ENCODE peak calls at places on chromosomes 13 and 19, in ten cellular contexts. G, U, E, V, B, S, A, K, P and N are unnamed samples.

GRCh38 chr19:34345934-34346333 is 19.1 kb upstream of the GPI start:
- DNase-seq in P (peak; percentile 56), A (peak; percentile 44), B (peak; percentile 68), E (no peak), G (peak; percentile 48), U (no peak), K (peak; percentile 40), S (peak; percentile 63), V (no peak), N (peak; percentile 58)

GRCh38 chr19:19459707-19460251 is 54.3 kb downstream of the GATAD2A start:
- DNase-seq in V (no peak), P (peak; percentile 68), S (peak; percentile 58), K (no peak), U (no peak), B (no peak), G (no peak), A (peak; percentile 78), E (peak; percentile 64), N (peak; percentile 71)

GRCh38 chr13:46613409-46614049 is 60.6 kb downstream of the LRCH1 start:
- DNase-seq in K (no peak), P (no peak), G (no peak), E (no peak), A (no peak), U (no peak), V (no peak), B (no peak), S (peak; percentile 44), N (no peak)

GRCh38 chr19:46634045-46634655 is 1.9 kb downstream of the GNG8 start:
- DNase-seq in B (peak; percentile 88), K (peak; percentile 47), S (peak; percentile 62), A (peak; percentile 94), E (peak; percentile 51), G (peak; percentile 89), V (no peak), P (peak; percentile 75), U (peak; percentile 87), N (peak; percentile 88)

GRCh38 chr13:50277127-50277526 is 261.9 kb downstream of the KCNRG start:
- DNase-seq in K (no peak), A (no peak), S (no peak), U (no peak), B (no peak), E (no peak), P (no peak), V (no peak), G (no peak), N (no peak)

GRCh38 chr19:47186337-47187022 is 44.5 kb downstream of the BBC3 start:
- DNase-seq in S (no peak), B (peak; percentile 23), V (no peak), U (no peak), G (no peak), P (no peak), A (no peak), E (no peak), K (no peak), N (no peak)

GRCh38 chr13:113653264-113654174 is 4.5 kb downstream of the ATP4B start:
- DNase-seq in A (peak; percentile 59), E (no peak), G (peak; percentile 12), V (no peak), P (peak; percentile 14), B (no peak), S (no peak), K (no peak), U (no peak), N (no peak)

GRCh38 chr19:4802711-4803110 is 11.2 kb downstream of the FEM1A start:
- DNase-seq in V (no peak), G (no peak), U (no peak), B (peak; percentile 14), A (no peak), S (no peak), E (no peak), P (no peak), K (no peak), N (no peak)

GRCh38 chr19:55196803-55197202 is 12.5 kb downstream of the PTPRH start:
- DNase-seq in B (no peak), K (no peak), A (no peak), S (no peak), P (no peak), G (no peak), U (no peak), V (no peak), E (no peak), N (no peak)

GRCh38 chr13:44904982-44905381 is 84.3 kb downstream of the NUFIP1 start:
- DNase-seq in B (no peak), U (no peak), E (peak; percentile 97), P (no peak), K (peak; percentile 97), S (peak; percentile 96), A (no peak), G (peak; percentile 50), V (peak; percentile 90), N (peak; percentile 99)

GRCh38 chr19:13241321-13242104 is 91.3 kb downstream of the IER2 start:
- DNase-seq in P (no peak), A (no peak), U (no peak), S (no peak), V (no peak), K (no peak), E (no peak), G (no peak), B (no peak), N (no peak)

GRCh38 chr13:45042539-45042938 is 53.2 kb downstream of the GPALPP1 start:
- DNase-seq in K (no peak), B (no peak), E (no peak), U (no peak), G (no peak), V (no peak), P (no peak), A (no peak), S (no peak), N (peak; percentile 8)

GRCh38 chr19:19185853-19186728 is 5.9 kb downstream of the BORCS8 start:
- DNase-seq in U (no peak), E (peak; percentile 13), K (no peak), G (no peak), V (no peak), B (peak; percentile 56), P (peak; percentile 36), A (peak; percentile 60), S (peak; percentile 23), N (peak; percentile 16)

GRCh38 chr19:27775395-27775794 is 1437.6 kb downstream of the UQCRFS1 start:
- DNase-seq in S (no peak), G (no peak), A (no peak), U (no peak), K (no peak), P (no peak), E (no peak), V (no peak), B (no peak), N (no peak)

GRCh38 chr19:48111280-48111679 is 663 bp upstream of the PLA2G4C start:
- DNase-seq in S (no peak), B (no peak), E (no peak), A (no peak), K (no peak), V (no peak), P (no peak), U (no peak), G (no peak), N (no peak)

DNA sequence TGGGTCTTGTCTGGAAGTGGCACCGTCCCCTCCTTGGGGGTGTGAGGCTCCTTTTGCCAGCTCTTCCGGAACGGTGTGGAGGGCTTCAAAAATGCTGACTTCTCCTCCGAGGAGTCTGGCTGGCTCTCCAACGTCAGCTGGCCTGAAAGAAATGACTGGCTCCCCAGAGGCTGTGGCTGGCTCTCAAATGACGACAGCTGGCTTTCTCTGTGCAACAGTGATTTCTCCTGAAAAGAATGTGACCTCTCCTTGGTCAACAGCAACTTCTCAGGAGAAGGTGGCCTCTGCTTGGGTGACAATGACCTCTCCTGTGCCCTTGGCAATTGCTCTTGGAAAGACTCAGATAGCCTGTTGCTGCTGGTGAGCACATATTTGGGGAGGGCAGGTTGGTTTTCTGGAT is 29.2 kb downstream of the ONECUT3 start:
- DNase-seq in P (no peak), K (no peak), S (no peak), B (no peak), V (no peak), A (no peak), U (no peak), G (no peak), E (no peak), N (no peak)
- TF ChIP-seq CTCF in P (no peak), K (no peak), S (no peak), B (no peak), V (no peak), A (no peak), U (no peak), G (no peak), E (no peak), N (no peak)

GRCh38 chr13:89518289-89519077 is 1829.0 kb upstream of the MIR17HG start:
- DNase-seq in K (no peak), A (no peak), B (no peak), P (no peak), V (no peak), G (no peak), S (no peak), E (no peak), U (no peak), N (no peak)
- TF ChIP-seq CTCF in K (no peak), A (no peak), B (no peak), P (no peak), V (no peak), G (no peak), S (no peak), E (no peak), U (no peak), N (no peak)

DNA sequence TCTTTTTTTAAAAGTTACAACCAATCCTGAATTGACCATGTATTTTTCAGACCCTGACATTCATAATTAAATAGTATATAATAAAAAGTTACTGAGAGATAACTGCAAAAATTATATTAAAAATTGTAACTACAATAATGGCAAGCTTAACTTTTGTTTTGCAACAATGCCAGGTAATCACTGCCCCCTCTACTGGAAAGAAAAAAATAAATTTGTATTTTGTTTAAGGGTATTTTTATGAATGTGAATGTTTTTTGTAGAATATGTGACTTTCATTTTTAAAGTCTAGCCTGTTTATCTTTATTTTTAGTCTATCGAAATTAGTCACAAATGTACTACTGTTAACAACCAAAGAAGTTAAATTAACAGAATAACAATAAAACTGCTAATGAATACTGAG is 21.7 kb downstream of the MRPS31 start:
- DNase-seq in B (no peak), V (no peak), G (no peak), E (no peak), U (no peak), A (no peak), S (no peak), K (no peak), P (no peak), N (no peak)
- TF ChIP-seq CTCF in B (peak; percentile 21), V (peak; percentile 30), G (no peak), E (no peak), U (no peak), A (no peak), S (peak; percentile 21), K (no peak), P (no peak), N (no peak)

DNA sequence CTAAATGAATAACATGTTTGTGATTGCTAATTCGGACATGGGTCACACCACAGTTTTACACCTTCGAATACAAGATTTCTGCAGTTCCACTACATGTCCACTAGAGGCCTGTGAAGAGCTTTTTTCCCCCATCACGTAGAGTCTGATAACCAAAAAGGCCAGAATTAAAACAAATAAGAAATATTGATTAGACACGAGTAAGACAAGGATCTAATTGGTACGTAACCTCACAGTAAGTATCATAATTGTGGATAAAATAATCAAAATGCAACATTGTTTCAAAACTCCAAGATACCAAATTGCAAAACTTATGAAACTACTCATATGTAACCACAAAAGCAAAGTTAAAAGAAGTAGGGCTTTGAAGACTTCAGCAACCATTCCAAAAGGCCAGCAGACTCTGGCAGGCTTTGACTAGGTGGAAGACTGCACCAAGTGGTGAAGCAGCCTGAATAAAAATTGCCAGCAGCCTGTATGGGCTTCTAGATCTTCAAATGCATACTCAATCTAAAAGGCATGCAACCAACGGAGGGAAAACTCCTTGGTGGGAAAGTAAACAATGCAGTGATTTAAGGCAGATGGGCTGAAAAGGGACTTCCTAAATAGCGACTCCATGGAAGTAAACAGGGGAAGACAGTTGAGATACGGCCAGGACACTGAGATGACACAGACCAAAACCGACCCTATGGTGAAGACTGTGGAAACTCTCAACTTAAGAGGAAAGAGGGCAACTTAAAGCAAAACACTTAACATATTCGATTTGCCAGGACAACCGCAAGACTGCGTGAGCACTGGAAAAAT is 56.7 kb downstream of the STARD13 start:
- DNase-seq in E (peak; percentile 79), V (no peak), P (no peak), U (no peak), A (no peak), K (peak; percentile 63), S (peak; percentile 70), G (no peak), B (peak; percentile 56), N (peak; percentile 82)
- TF ChIP-seq CTCF in E (peak; percentile 97), V (peak; percentile 98), P (peak; percentile 79), U (peak; percentile 92), A (peak; percentile 74), K (peak; percentile 96), S (peak; percentile 99), G (peak; percentile 86), B (peak; percentile 97), N (peak; percentile 99)